ENCODE peak calls at places on chromosomes 5 and 9, in ten cellular contexts. U is mammary epithelial cell; V is uterus; G is CD4-positive, alpha-beta T cell; C is keratinocyte; S is neural progenitor cell; Z is adrenal gland; D is CD8-positive, alpha-beta T cell; Q is ovary; R is spleen. B is an unnamed sample.

GRCh38 chr9:34262971-34263370 is 66.1 kb downstream of the KIF24 start:
- DNase-seq in V (no peak), D (no peak), C (no peak), S (no peak), U (no peak), G (no peak), R (no peak), Q (no peak), Z (no peak), B (no peak)

GRCh38 chr9:98104445-98104881 is 14.6 kb downstream of the TRIM14 start:
- DNase-seq in D (no peak), Q (no peak), S (no peak), R (no peak), V (no peak), Z (no peak), G (no peak), C (no peak), U (no peak), B (no peak)

GRCh38 chr9:92294297-92294676 is 790 bp upstream of the IARS1 start:
- DNase-seq in S (peak), Q (no peak), C (no peak), D (no peak), R (peak), U (peak), V (no peak), Z (peak), G (no peak), B (no peak)

GRCh38 chr5:163861670-163862069 is 356.3 kb downstream of the MAT2B start:
- DNase-seq in R (no peak), C (no peak), D (no peak), V (no peak), U (no peak), Q (no peak), G (no peak), S (no peak), Z (no peak), B (no peak)

GRCh38 chr5:8458038-8458383 is 589.1 kb downstream of the MTRR start:
- DNase-seq in R (no peak), Q (no peak), S (no peak), D (no peak), V (no peak), Z (no peak), U (peak), C (no peak), G (no peak), B (peak)

GRCh38 chr9:32264171-32264862 is 120.1 kb upstream of the ACO1 start:
- DNase-seq in S (peak), U (peak), R (no peak), D (no peak), C (no peak), Z (no peak), G (no peak), Q (no peak), V (peak), B (no peak)

GRCh38 chr5:2740051-2740848 is 11.2 kb downstream of the IRX2 start:
- DNase-seq in V (no peak), C (no peak), Q (no peak), G (no peak), R (peak), U (peak), D (no peak), Z (peak), S (peak), B (no peak)

GRCh38 chr5:10662083-10662482 is 98.2 kb downstream of the ANKRD33B start:
- DNase-seq in U (no peak), D (no peak), Q (no peak), C (no peak), R (no peak), Z (no peak), S (no peak), G (no peak), V (no peak), B (no peak)

GRCh38 chr5:124703995-124704394 is 42.4 kb downstream of the ZNF608 start:
- DNase-seq in C (no peak), G (no peak), U (no peak), V (no peak), Q (no peak), Z (no peak), S (no peak), R (no peak), D (no peak), B (no peak)
- H3K27ac ChIP-seq in C (no peak), G (no peak), U (no peak), V (no peak), Q (no peak), Z (no peak), S (no peak), R (no peak), D (no peak), B (no peak)

GRCh38 chr9:130192600-130192999 is 20.4 kb downstream of the NCS1 start:
- DNase-seq in V (no peak), Q (no peak), G (no peak), R (no peak), S (no peak), C (no peak), D (no peak), Z (no peak), U (no peak), B (no peak)
- H3K27ac ChIP-seq in V (peak), Q (no peak), G (no peak), R (no peak), S (no peak), C (no peak), D (no peak), Z (no peak), U (no peak), B (no peak)

DNA sequence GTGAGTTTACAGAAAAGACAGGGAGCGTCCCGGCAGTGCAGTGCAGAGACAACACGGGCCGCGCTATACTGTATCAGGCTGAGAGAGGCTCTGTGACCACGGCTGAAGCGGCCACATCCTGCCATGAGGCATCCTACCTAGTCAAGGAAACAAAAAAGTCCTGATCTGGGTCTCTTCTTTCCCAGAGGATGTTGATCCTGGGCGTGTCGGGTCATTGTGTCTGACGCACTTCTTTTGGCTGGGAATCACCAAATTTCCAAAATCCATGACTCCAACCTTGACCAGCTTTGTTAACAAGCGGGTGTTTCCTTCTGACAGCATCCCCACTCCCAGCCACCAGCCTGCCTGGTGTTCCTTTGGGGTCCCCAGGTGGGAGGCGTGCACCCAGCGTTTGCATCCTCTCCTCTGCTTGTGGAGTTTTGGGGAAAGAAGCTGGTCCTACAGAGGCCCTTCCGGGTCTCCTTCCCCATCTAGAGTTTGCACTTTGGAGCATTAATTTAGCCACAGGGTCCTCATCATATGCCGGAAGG is 91.4 kb upstream of the RAI14 start:
- DNase-seq in S (no peak), Q (peak), U (no peak), D (no peak), R (peak), C (no peak), Z (peak), V (peak), G (no peak), B (no peak)
- H3K27ac ChIP-seq in S (no peak), Q (no peak), U (no peak), D (no peak), R (no peak), C (no peak), Z (no peak), V (peak), G (no peak), B (no peak)

DNA sequence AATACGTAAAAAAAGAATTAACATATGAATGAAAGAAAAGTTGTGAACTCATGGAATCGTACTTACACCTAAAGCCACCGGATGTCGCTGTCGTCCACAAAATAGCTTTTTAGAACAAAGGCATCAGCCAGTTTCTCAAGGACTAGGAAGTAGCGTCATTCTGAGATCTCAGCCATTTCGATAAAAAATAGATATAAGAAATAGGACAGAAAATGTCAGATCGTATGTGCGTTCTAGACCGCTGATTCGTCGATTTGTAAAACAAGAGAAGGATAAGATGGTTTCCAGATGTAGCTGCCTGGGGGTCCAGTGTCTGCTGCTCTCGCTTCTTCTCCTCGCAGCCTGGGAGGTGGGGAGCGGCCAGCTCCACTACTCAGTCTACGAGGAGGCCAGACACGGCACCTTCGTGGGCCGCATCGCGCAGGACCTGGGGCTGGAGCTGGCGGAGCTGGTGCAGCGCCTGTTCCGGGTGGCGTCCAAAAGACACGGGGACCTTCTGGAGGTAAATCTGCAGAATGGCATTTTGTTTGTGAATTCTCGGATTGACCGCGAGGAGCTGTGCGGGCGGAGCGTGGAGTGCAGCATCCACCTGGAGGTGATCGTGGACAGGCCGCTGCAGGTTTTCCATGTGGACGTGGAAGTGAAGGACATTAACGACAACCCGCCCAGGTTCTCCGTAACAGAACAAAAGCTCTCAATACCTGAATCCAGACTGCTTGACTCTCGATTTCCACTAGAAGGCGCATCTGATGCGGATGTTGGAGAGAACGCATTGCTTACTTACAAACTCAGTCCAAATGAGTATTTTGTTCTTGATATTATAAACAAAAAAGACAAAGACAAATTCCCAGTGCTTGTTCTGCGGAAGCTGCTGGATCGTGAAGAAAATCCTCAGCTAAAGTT is at the start of gene PCDHA10:
- DNase-seq in U (no peak), G (no peak), C (no peak), V (no peak), S (peak), Q (no peak), R (no peak), D (no peak), Z (no peak), B (no peak)
- H3K27ac ChIP-seq in U (no peak), G (no peak), C (no peak), V (peak), S (no peak), Q (no peak), R (no peak), D (no peak), Z (no peak), B (no peak)

GRCh38 chr9:2229109-2229733 is 214.1 kb downstream of the SMARCA2 start:
- DNase-seq in R (no peak), D (no peak), S (no peak), G (no peak), Q (no peak), Z (no peak), C (no peak), U (peak), V (no peak), B (no peak)
- H3K27ac ChIP-seq in R (no peak), D (no peak), S (no peak), G (no peak), Q (peak), Z (no peak), C (no peak), U (no peak), V (no peak), B (no peak)

B was measured in upper lobe of left lung.